ENCODE peak calls at places on chromosomes 4 and X, in seven cellular contexts. K, E, R, N, Y, T and M are unnamed samples.

GRCh38 chr4:179750374-179750773 is 2308.1 kb upstream of the AGA start:
- DNase-seq in R (no peak), N (no peak), Y (no peak), E (no peak), T (peak), K (no peak), M (peak)

GRCh38 chrX:13387656-13388421 is 68.0 kb upstream of the ATXN3L start:
- DNase-seq in T (no peak), Y (no peak), R (no peak), E (no peak), N (no peak), K (no peak), M (no peak)

GRCh38 chrX:44903107-44903506 is 30.1 kb downstream of the KDM6A start:
- DNase-seq in N (no peak), T (no peak), R (no peak), Y (no peak), E (no peak), K (no peak), M (no peak)

GRCh38 chr4:27148211-27148895 is 287.7 kb downstream of the STIM2 start:
- DNase-seq in R (no peak), K (no peak), N (no peak), T (no peak), Y (no peak), E (no peak), M (no peak)

GRCh38 chrX:1453390-1453783 is 678 bp upstream of the ASMTL start:
- DNase-seq in Y (no peak), E (no peak), K (no peak), T (no peak), N (no peak), R (no peak), M (no peak)

GRCh38 chrX:135649561-135649960 is 63.9 kb upstream of the CT45A1 start:
- DNase-seq in K (no peak), Y (no peak), T (no peak), R (no peak), E (no peak), N (no peak), M (no peak)

GRCh38 chr4:123995939-123996338 is 599.3 kb downstream of the SPRY1 start:
- DNase-seq in K (no peak), E (no peak), Y (no peak), R (no peak), T (no peak), N (no peak), M (no peak)

GRCh38 chr4:56424697-56425514 is 10.5 kb downstream of the PPAT start:
- DNase-seq in Y (peak), E (no peak), N (no peak), R (no peak), T (peak), K (no peak), M (no peak)

GRCh38 chr4:3402409-3403103 is 39.2 kb upstream of the HGFAC start:
- DNase-seq in R (no peak), E (no peak), N (no peak), T (no peak), K (no peak), Y (no peak), M (no peak)

GRCh38 chr4:187993827-187994226 is 1.7 kb upstream of the ZFP42 start:
- DNase-seq in E (no peak), N (no peak), R (no peak), Y (no peak), K (no peak), T (peak), M (no peak)

GRCh38 chr4:108774809-108775530 is 12.1 kb upstream of the ETNPPL start:
- DNase-seq in E (no peak), K (no peak), R (no peak), N (no peak), Y (no peak), T (no peak), M (no peak)

GRCh38 chr4:40369437-40370278 is 34.5 kb downstream of the CHRNA9 start:
- DNase-seq in N (no peak), T (no peak), E (no peak), Y (peak), K (no peak), R (no peak), M (no peak)

GRCh38 chr4:75338352-75338880 is 175.8 kb downstream of the RCHY1 start:
- DNase-seq in N (no peak), K (no peak), R (no peak), Y (no peak), E (no peak), T (no peak), M (no peak)

GRCh38 chr4:66279084-66279483 is 608.8 kb upstream of the EPHA5 start:
- DNase-seq in K (no peak), Y (no peak), N (no peak), R (no peak), E (no peak), T (no peak), M (no peak)

GRCh38 chrX:74520896-74521295 is 93.5 kb downstream of the RLIM start:
- DNase-seq in T (no peak), R (no peak), K (no peak), E (no peak), N (no peak), Y (no peak), M (no peak)

GRCh38 chr4:80173387-80173786 is 23.9 kb upstream of the PRDM8 start:
- DNase-seq in N (no peak), E (no peak), T (no peak), K (no peak), Y (no peak), R (no peak), M (no peak)

GRCh38 chr4:155541716-155542115 is 124.9 kb upstream of the GUCY1A1 start:
- DNase-seq in N (no peak), T (no peak), E (no peak), K (no peak), R (no peak), Y (no peak), M (no peak)

GRCh38 chr4:171857302-171858005 is 44.2 kb downstream of the GALNTL6 start:
- DNase-seq in T (no peak), E (no peak), R (no peak), N (no peak), Y (no peak), K (no peak), M (no peak)

GRCh38 chr4:123093247-123093646 is 170.8 kb upstream of the NUDT6 start:
- DNase-seq in K (no peak), N (no peak), R (no peak), Y (no peak), E (no peak), T (no peak), M (no peak)

GRCh38 chr4:35689866-35690265 is 554.4 kb downstream of the ARAP2 start:
- DNase-seq in R (no peak), Y (no peak), K (no peak), T (no peak), E (no peak), N (no peak), M (no peak)

GRCh38 chr4:74640111-74640903 is 154.0 kb downstream of the BTC start:
- DNase-seq in Y (no peak), E (no peak), N (no peak), R (no peak), K (no peak), T (no peak), M (no peak)

GRCh38 chrX:32150141-32150540 is 1061.2 kb downstream of the DMD start:
- DNase-seq in K (no peak), T (no peak), N (no peak), E (no peak), R (no peak), Y (no peak), M (no peak)

GRCh38 chr4:183105092-183105491 is 6.0 kb downstream of the WWC2 start:
- DNase-seq in T (no peak), Y (no peak), N (no peak), R (no peak), K (no peak), E (no peak), M (no peak)

GRCh38 chr4:99763635-99764101 is 53.0 kb upstream of the DAPP1 start:
- DNase-seq in T (no peak), R (no peak), K (no peak), E (no peak), N (no peak), Y (no peak), M (no peak)

GRCh38 chr4:80538276-80538926 is 202.9 kb downstream of the CFAP299 start:
- DNase-seq in E (no peak), K (no peak), T (no peak), Y (no peak), R (no peak), N (no peak), M (no peak)

GRCh38 chr4:105765690-105766407 is 57.3 kb downstream of the GSTCD start:
- DNase-seq in Y (no peak), E (no peak), T (peak), R (no peak), N (no peak), K (no peak), M (no peak)

GRCh38 chrX:139640259-139640658 is 67.7 kb downstream of the MCF2 start:
- DNase-seq in R (no peak), N (no peak), E (no peak), K (no peak), T (no peak), Y (no peak), M (no peak)

GRCh38 chr4:5050520-5050955 is 742 bp upstream of the STK32B start:
- DNase-seq in T (peak), N (no peak), Y (peak), E (peak), K (peak), R (no peak), M (peak)

GRCh38 chrX:1053072-1053471 is 159.4 kb downstream of the CRLF2 start:
- DNase-seq in E (no peak), Y (no peak), R (no peak), K (no peak), T (no peak), N (no peak), M (no peak)

GRCh38 chrX:153763298-153763932 is 634 bp upstream of the PLXNB3 start:
- DNase-seq in K (no peak), N (peak), Y (peak), E (no peak), T (no peak), R (no peak), M (no peak)

GRCh38 chrX:18288716-18289115 is 65.8 kb downstream of the SCML2 start:
- DNase-seq in N (no peak), Y (no peak), E (no peak), R (no peak), K (no peak), T (no peak), M (no peak)

GRCh38 chrX:70452143-70452733 is 7.6 kb downstream of the DLG3 start:
- DNase-seq in R (peak), E (peak), N (peak), K (peak), Y (peak), T (peak), M (no peak)

GRCh38 chrX:21799767-21800166 is 39.6 kb upstream of the MBTPS2 start:
- DNase-seq in R (no peak), K (no peak), N (no peak), T (no peak), E (no peak), Y (no peak), M (no peak)

GRCh38 chrX:100207331-100208024 is 202.6 kb downstream of the PCDH19 start:
- DNase-seq in R (no peak), N (no peak), E (no peak), T (no peak), K (no peak), Y (no peak), M (no peak)

GRCh38 chrX:47849776-47850175 is 13.1 kb downstream of the ZNF81 start:
- DNase-seq in Y (no peak), T (no peak), N (no peak), R (no peak), E (no peak), K (no peak), M (no peak)

GRCh38 chr4:184446132-184446531 is 28.2 kb downstream of the IRF2 start:
- DNase-seq in K (no peak), R (no peak), N (no peak), E (no peak), T (no peak), Y (no peak), M (no peak)

GRCh38 chr4:123200417-123200945 is 196.1 kb upstream of the SPRY1 start:
- DNase-seq in T (no peak), Y (no peak), K (no peak), R (no peak), E (no peak), N (no peak), M (no peak)

GRCh38 chr4:77538144-77538543 is 67.5 kb upstream of the CXCL13 start:
- DNase-seq in T (no peak), K (no peak), N (no peak), R (no peak), E (no peak), Y (no peak), M (no peak)